ENCODE peak calls at places on chromosome 12, in seven cellular contexts. K is body of pancreas, L is lower leg skin, X is GM12878, N is Peyer's patch, G is heart left ventricle, T is A549. Q is an unnamed sample.

GRCh38 chr12:82688035-82688501 is 1.4 kb downstream of the TMTC2 start:
- DNase-seq in X (no peak), L (no peak), T (peak; percentile 20), K (no peak), G (no peak), N (no peak), Q (no peak)

GRCh38 chr12:13002301-13003097 is 2.4 kb upstream of the HEBP1 start:
- DNase-seq in N (no peak), G (no peak), L (no peak), X (no peak), T (no peak), K (no peak), Q (no peak)

GRCh38 chr12:28770329-28770728 is 378.7 kb upstream of the FAR2 start:
- DNase-seq in X (no peak), N (peak; percentile 53), K (no peak), G (peak; percentile 63), T (peak; percentile 7), L (no peak), Q (no peak)

GRCh38 chr12:2120982-2121758 is 68.4 kb downstream of the CACNA1C start:
- DNase-seq in T (no peak), K (no peak), G (no peak), N (no peak), L (no peak), X (no peak), Q (no peak)

GRCh38 chr12:122082621-122083356 is 4.2 kb downstream of the MLXIP start:
- DNase-seq in X (no peak), T (no peak), N (no peak), L (no peak), K (no peak), G (no peak), Q (no peak)

GRCh38 chr12:47885012-47885501 is 19.7 kb downstream of the VDR start:
- DNase-seq in K (no peak), L (no peak), N (peak; percentile 44), G (no peak), T (no peak), X (peak; percentile 71), Q (no peak)

GRCh38 chr12:118327381-118327780 is 45.3 kb downstream of the TAOK3 start:
- DNase-seq in G (no peak), T (no peak), K (no peak), X (no peak), N (no peak), L (no peak), Q (no peak)

GRCh38 chr12:71371132-71371531 is 68.5 kb upstream of the LGR5 start:
- DNase-seq in X (no peak), N (no peak), L (no peak), G (no peak), K (no peak), T (no peak), Q (no peak)

GRCh38 chr12:109459247-109459646 is 17.9 kb downstream of the KCTD10 start:
- DNase-seq in G (no peak), X (no peak), K (no peak), L (no peak), N (no peak), T (no peak), Q (no peak)

GRCh38 chr12:54018608-54018984 is 9.6 kb upstream of the HOXC6 start:
- DNase-seq in X (no peak), N (no peak), T (no peak), G (no peak), K (no peak), L (peak; percentile 95), Q (peak; percentile 49)

GRCh38 chr12:24054411-24054810 is 104.9 kb upstream of the SOX5 start:
- DNase-seq in L (no peak), K (no peak), G (no peak), X (no peak), T (no peak), N (no peak), Q (no peak)

DNA sequence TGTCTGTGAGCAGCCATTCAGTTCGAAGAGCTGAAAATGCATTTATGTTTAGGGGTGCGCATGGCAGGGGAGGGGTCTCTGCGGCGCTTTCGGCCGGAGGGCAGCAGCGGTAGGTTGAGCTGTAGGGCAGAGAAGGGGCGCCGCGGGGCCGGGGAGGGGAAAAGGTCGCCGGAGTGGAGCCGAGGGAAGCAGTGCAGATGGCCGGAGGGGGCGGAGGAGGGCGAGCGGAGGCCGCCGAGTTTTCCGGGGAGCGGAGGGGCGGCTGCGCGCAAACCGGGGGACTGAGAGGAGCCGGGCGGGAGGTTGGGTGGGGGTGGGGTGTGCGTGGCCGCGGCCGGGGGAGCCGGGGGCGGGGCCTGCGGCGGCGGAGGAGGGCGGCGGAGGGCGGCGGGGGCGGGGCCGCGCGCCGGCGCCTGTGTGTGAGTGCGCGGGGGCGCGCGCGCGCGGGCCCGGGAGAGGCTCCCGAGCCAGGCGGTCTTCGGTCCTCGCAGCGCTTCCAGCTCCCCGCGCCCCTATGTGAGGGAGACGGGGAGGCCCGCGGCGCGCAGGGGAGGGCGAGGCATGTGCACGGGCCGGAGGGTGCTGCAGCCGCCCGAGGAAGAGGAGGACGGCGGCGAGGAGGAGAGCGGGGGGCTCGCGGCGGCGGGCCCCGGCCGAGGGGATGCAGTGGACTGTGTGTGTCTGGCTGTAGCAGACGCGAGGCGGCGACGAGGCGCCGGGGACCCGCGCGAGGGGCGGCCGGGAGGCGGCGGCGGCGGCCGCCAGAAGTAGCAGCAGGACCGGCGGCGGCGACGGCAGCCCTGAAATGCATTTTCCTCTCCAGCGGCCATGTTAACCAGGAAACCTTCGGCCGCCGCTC is at the start of gene DYRK2:
- DNase-seq in K (peak; percentile 76), X (no peak), N (peak; percentile 92), L (peak; percentile 94), G (peak; percentile 87), T (peak; percentile 79), Q (peak; percentile 71)
- TF ChIP-seq POLR2A in K (peak; percentile 86), X (peak; percentile 94), N (peak; percentile 92), L (peak; percentile 64), G (no peak), T (peak; percentile 93), Q (peak; percentile 78)

GRCh38 chr12:130184531-130185090 is 22.3 kb downstream of the FZD10 start:
- DNase-seq in G (no peak), X (no peak), L (no peak), T (no peak), K (no peak), N (no peak), Q (no peak)
- TF ChIP-seq POLR2A in G (no peak), X (no peak), L (no peak), T (no peak), K (no peak), N (no peak), Q (no peak)

GRCh38 chr12:52066346-52067080 is 3.3 kb upstream of the ATG101 start:
- DNase-seq in X (no peak), G (no peak), N (no peak), L (no peak), T (no peak), K (no peak), Q (no peak)

GRCh38 chr12:52061470-52062166 is 8.2 kb upstream of the ATG101 start:
- DNase-seq in K (no peak), G (no peak), L (no peak), X (no peak), N (no peak), T (peak; percentile 50), Q (no peak)

GRCh38 chr12:52063081-52063985 is 6.4 kb upstream of the ATG101 start:
- DNase-seq in L (no peak), T (no peak), K (no peak), N (no peak), G (peak; percentile 68), X (no peak), Q (no peak)

GRCh38 chr12:52062167-52063080 is 7.4 kb upstream of the ATG101 start:
- DNase-seq in X (no peak), K (no peak), G (no peak), T (no peak), L (no peak), N (no peak), Q (no peak)

GRCh38 chr12:52063986-52064649 is 5.7 kb upstream of the ATG101 start:
- DNase-seq in L (no peak), K (peak; percentile 58), N (no peak), G (peak; percentile 79), X (no peak), T (peak; percentile 70), Q (no peak)
- TF ChIP-seq POLR2A in L (no peak), K (no peak), N (no peak), G (no peak), X (no peak), T (no peak), Q (no peak)

GRCh38 chr12:14959463-14959862 is 1.9 kb downstream of the ARHGDIB start:
- DNase-seq in G (no peak), K (no peak), T (no peak), L (no peak), X (no peak), N (no peak), Q (no peak)

GRCh38 chr12:14958361-14959125 is 2.9 kb downstream of the ARHGDIB start:
- DNase-seq in X (no peak), T (no peak), G (no peak), K (no peak), L (no peak), N (no peak), Q (no peak)

GRCh38 chr12:14959126-14959440 is 2.3 kb downstream of the ARHGDIB start:
- DNase-seq in G (no peak), L (no peak), K (no peak), T (no peak), X (no peak), N (no peak), Q (no peak)

GRCh38 chr12:14960548-14961465 is 594 bp downstream of the ARHGDIB start:
- DNase-seq in K (no peak), L (no peak), T (no peak), X (no peak), G (peak; percentile 46), N (peak; percentile 72), Q (no peak)

DNA sequence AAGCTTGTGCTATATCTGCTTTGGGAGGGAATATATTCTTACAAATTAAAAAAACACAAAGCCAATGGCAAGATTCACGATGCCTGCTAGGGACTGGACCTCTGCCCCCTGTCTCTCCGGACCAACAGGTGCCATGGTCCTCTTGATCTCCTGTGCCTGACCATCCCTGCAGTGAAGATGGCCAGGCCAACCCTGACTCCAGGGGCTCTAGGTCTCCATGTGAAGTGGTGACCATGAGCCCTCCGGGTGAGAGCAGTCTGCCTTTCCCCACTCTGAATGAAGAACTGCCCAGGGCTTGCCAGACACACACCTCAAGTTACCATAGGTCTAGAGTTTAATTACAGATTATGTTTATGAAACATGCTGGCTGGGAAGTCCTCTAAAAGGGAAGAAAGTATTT is 1.5 kb downstream of the ARHGDIB start:
- DNase-seq in X (no peak), K (no peak), N (no peak), G (no peak), T (no peak), L (no peak), Q (no peak)
- TF ChIP-seq POLR2A in X (peak; percentile 57), K (no peak), N (no peak), G (no peak), T (no peak), L (no peak), Q (peak; percentile 17)

GRCh38 chr12:45615268-45615667 is 114.2 kb upstream of the ARID2 start:
- DNase-seq in L (no peak), K (no peak), T (peak; percentile 47), N (no peak), G (no peak), X (no peak), Q (no peak)
- TF ChIP-seq POLR2A in L (no peak), K (no peak), T (no peak), N (no peak), G (no peak), X (no peak), Q (no peak)

GRCh38 chr12:92144631-92145480 is 790 bp downstream of the BTG1 start:
- DNase-seq in G (peak; percentile 51), L (peak; percentile 91), K (peak; percentile 60), T (peak; percentile 44), N (peak; percentile 82), X (no peak), Q (no peak)
- TF ChIP-seq POLR2A in G (no peak), L (no peak), K (peak; percentile 51), T (peak; percentile 9), N (peak; percentile 34), X (peak; percentile 96), Q (peak; percentile 65)

Q was measured in GM12892.